ENCODE peak calls at places on chromosomes 3 and 15, in nine cellular contexts. N is myocyte; J is activated B cell treated with CpG ODN at 0.5 μM for 24 hours; T is AG04450; Y is T-helper 17 cell; H is ovary; X is 8988T; M is stimulated activated CD8-positive, alpha-beta memory T cell treated with anti-CD3 and anti-CD28 coated beads, Interleukin-4, amount 100 ng/mL, for 1 hour; K is NCI-H1092. I is an unnamed sample.

GRCh38 chr3:15267502-15267901 is 61.5 kb downstream of the CAPN7 start:
- DNase-seq in N (no peak), J (no peak), T (no peak), Y (no peak), H (no peak), X (no peak), M (no peak), K (no peak), I (no peak)

GRCh38 chr15:73691398-73691797 is 7.2 kb downstream of the CD276 start:
- DNase-seq in N (peak), J (no peak), T (no peak), Y (no peak), H (no peak), X (no peak), M (no peak), K (no peak), I (no peak)

GRCh38 chr3:56795097-56795806 is 6.5 kb downstream of the ARHGEF3 start:
- DNase-seq in N (no peak), J (no peak), T (no peak), Y (no peak), H (no peak), X (no peak), M (no peak), K (no peak), I (no peak)

GRCh38 chr15:70180186-70180875 is 82.6 kb upstream of the TLE3 start:
- DNase-seq in N (no peak), J (no peak), T (no peak), Y (no peak), H (no peak), X (no peak), M (no peak), K (no peak), I (no peak)

GRCh38 chr3:128348805-128349531 is 117.7 kb downstream of the DNAJB8 start:
- DNase-seq in N (no peak), J (no peak), T (no peak), Y (no peak), H (no peak), X (no peak), M (no peak), K (no peak), I (no peak)

GRCh38 chr3:126528800-126529541 is 5.0 kb downstream of the CHST13 start:
- DNase-seq in N (no peak), J (no peak), T (no peak), Y (no peak), H (no peak), X (no peak), M (no peak), K (no peak), I (no peak)

GRCh38 chr3:159724627-159725026 is 264.0 kb upstream of the IL12A start:
- DNase-seq in N (no peak), J (no peak), T (no peak), Y (no peak), H (no peak), X (no peak), M (no peak), K (no peak), I (no peak)

GRCh38 chr3:179105881-179106280 is 34.3 kb upstream of the ZMAT3 start:
- DNase-seq in N (no peak), J (no peak), T (no peak), Y (no peak), H (no peak), X (no peak), M (no peak), K (no peak), I (no peak)

GRCh38 chr15:78212546-78213424 is 21.6 kb downstream of the ACSBG1 start:
- DNase-seq in N (peak), J (no peak), T (no peak), Y (no peak), H (no peak), X (peak), M (no peak), K (no peak), I (no peak)

GRCh38 chr15:31280037-31280830 is 46.4 kb upstream of the KLF13 start:
- DNase-seq in N (no peak), J (no peak), T (no peak), Y (no peak), H (no peak), X (no peak), M (no peak), K (peak), I (no peak)

GRCh38 chr15:40510201-40510600 is 39.4 kb downstream of the CHST14 start:
- DNase-seq in N (no peak), J (no peak), T (no peak), Y (no peak), H (no peak), X (no peak), M (no peak), K (no peak), I (no peak)

GRCh38 chr15:61794881-61795280 is 265.4 kb downstream of the VPS13C start:
- DNase-seq in N (peak), J (no peak), T (no peak), Y (no peak), H (no peak), X (no peak), M (no peak), K (no peak), I (no peak)

GRCh38 chr3:54968546-54969172 is 40.8 kb upstream of the LRTM1 start:
- DNase-seq in N (no peak), J (no peak), T (peak), Y (no peak), H (no peak), X (no peak), M (no peak), K (no peak), I (no peak)

GRCh38 chr3:123085293-123085949 is 18.6 kb downstream of the PDIA5 start:
- DNase-seq in N (no peak), J (no peak), T (no peak), Y (no peak), H (no peak), X (no peak), M (no peak), K (no peak), I (no peak)

GRCh38 chr3:177104299-177104992 is 92.8 kb downstream of the TBL1XR1 start:
- DNase-seq in N (no peak), J (no peak), T (no peak), Y (no peak), H (no peak), X (no peak), M (no peak), K (no peak), I (no peak)